ENCODE peak calls at places on chromosomes 5 and 9, in six cellular contexts. K is A549, E is GM12878, L is HepG2, Z is K562, H is endothelial cell of umbilical vein. B is an unnamed sample.

GRCh38 chr5:175572922-175573321 is 84.9 kb upstream of the HRH2 start:
- DNase-seq in K (no peak), E (no peak), L (peak), Z (no peak), H (no peak), B (no peak)

GRCh38 chr9:134640491-134641172 is 971 bp upstream of the COL5A1 start:
- DNase-seq in K (no peak), E (no peak), L (no peak), Z (no peak), H (no peak), B (no peak)

GRCh38 chr5:142810081-142810480 is 39.9 kb downstream of the ARHGAP26 start:
- DNase-seq in K (no peak), E (no peak), L (peak), Z (no peak), H (peak), B (no peak)

GRCh38 chr9:110763568-110763967 is 95.0 kb downstream of the MUSK start:
- DNase-seq in K (no peak), E (no peak), L (no peak), Z (no peak), H (no peak), B (no peak)

GRCh38 chr5:157069949-157070348 is 11.0 kb upstream of the HAVCR1 start:
- DNase-seq in K (no peak), E (no peak), L (peak), Z (no peak), H (no peak), B (no peak)

GRCh38 chr5:169299146-169299545 is 1.8 kb downstream of the SLIT3 start:
- DNase-seq in K (peak), E (no peak), L (no peak), Z (no peak), H (no peak), B (no peak)

GRCh38 chr5:113294341-113295110 is 140.3 kb downstream of the TSSK1B start:
- DNase-seq in K (peak), E (no peak), L (no peak), Z (peak), H (peak), B (peak)

GRCh38 chr5:152701305-152701704 is 296.2 kb upstream of the NMUR2 start:
- DNase-seq in K (no peak), E (no peak), L (no peak), Z (no peak), H (no peak), B (no peak)

GRCh38 chr9:81613002-81613750 is 76.2 kb downstream of the TLE1 start:
- DNase-seq in K (no peak), E (no peak), L (no peak), Z (no peak), H (peak), B (no peak)

GRCh38 chr5:180523629-180524466 is 29.7 kb downstream of the CNOT6 start:
- DNase-seq in K (no peak), E (no peak), L (no peak), Z (no peak), H (peak), B (no peak)

GRCh38 chr5:73066466-73066865 is 53.9 kb upstream of the TMEM171 start:
- DNase-seq in K (no peak), E (no peak), L (no peak), Z (no peak), H (no peak), B (no peak)

GRCh38 chr5:5103249-5103648 is 36.9 kb upstream of the ADAMTS16 start:
- DNase-seq in K (no peak), E (no peak), L (no peak), Z (no peak), H (no peak), B (no peak)

GRCh38 chr9:36623280-36623679 is 50.6 kb downstream of the MELK start:
- DNase-seq in K (no peak), E (no peak), L (no peak), Z (no peak), H (no peak), B (no peak)

GRCh38 chr5:135398160-135398854 is 724 bp downstream of the MACROH2A1 start:
- DNase-seq in K (peak), E (no peak), L (peak), Z (peak), H (peak), B (peak)

GRCh38 chr9:105911104-105911911 is 217.0 kb downstream of the TMEM38B start:
- DNase-seq in K (no peak), E (no peak), L (peak), Z (no peak), H (no peak), B (no peak)

GRCh38 chr5:369151-369939 is 47.8 kb downstream of the AHRR start:
- DNase-seq in K (no peak), E (peak), L (no peak), Z (no peak), H (no peak), B (no peak)

GRCh38 chr5:84213212-84213611 is 171.5 kb downstream of the EDIL3 start:
- DNase-seq in K (no peak), E (no peak), L (no peak), Z (no peak), H (no peak), B (no peak)

GRCh38 chr5:122653087-122654017 is 121.5 kb upstream of the SNX2 start:
- DNase-seq in K (no peak), E (no peak), L (no peak), Z (no peak), H (peak), B (no peak)

GRCh38 chr5:147472669-147473131 is 37.2 kb downstream of the DPYSL3 start:
- DNase-seq in K (no peak), E (no peak), L (no peak), Z (no peak), H (no peak), B (no peak)

GRCh38 chr5:67301285-67301904 is 104.8 kb upstream of the CD180 start:
- DNase-seq in K (no peak), E (no peak), L (no peak), Z (no peak), H (peak), B (peak)

GRCh38 chr5:9799601-9800000 is 169.4 kb upstream of the TAS2R1 start:
- DNase-seq in K (no peak), E (no peak), L (no peak), Z (no peak), H (no peak), B (no peak)

GRCh38 chr9:22208846-22209585 is 199.9 kb upstream of the CDKN2B start:
- DNase-seq in K (no peak), E (no peak), L (no peak), Z (no peak), H (no peak), B (no peak)

GRCh38 chr5:74355456-74355855 is 285.1 kb downstream of the ENC1 start:
- DNase-seq in K (no peak), E (no peak), L (no peak), Z (no peak), H (no peak), B (no peak)

GRCh38 chr5:15483348-15484090 is 16.5 kb upstream of the FBXL7 start:
- DNase-seq in K (no peak), E (no peak), L (no peak), Z (no peak), H (peak), B (no peak)

GRCh38 chr5:88929385-88929784 is 46.4 kb upstream of the MEF2C start:
- DNase-seq in K (no peak), E (no peak), L (no peak), Z (peak), H (no peak), B (no peak)

GRCh38 chr9:137281345-137282116 is 4.0 kb downstream of the TOR4A start:
- DNase-seq in K (no peak), E (no peak), L (no peak), Z (no peak), H (no peak), B (no peak)

GRCh38 chr9:123002754-123003153 is 30.7 kb upstream of the GPR21 start:
- DNase-seq in K (no peak), E (no peak), L (no peak), Z (peak), H (peak), B (no peak)

GRCh38 chr9:77015291-77016048 is 4.0 kb upstream of the FOXB2 start:
- DNase-seq in K (no peak), E (no peak), L (no peak), Z (no peak), H (no peak), B (no peak)

GRCh38 chr9:100602302-100602930 is 24.5 kb downstream of the CAVIN4 start:
- DNase-seq in K (peak), E (no peak), L (peak), Z (peak), H (peak), B (peak)

GRCh38 chr5:17218353-17219005 is 1.0 kb downstream of the BASP1 start:
- DNase-seq in K (no peak), E (no peak), L (no peak), Z (no peak), H (peak), B (peak)

GRCh38 chr5:36494028-36494427 is 112.4 kb upstream of the SLC1A3 start:
- DNase-seq in K (no peak), E (no peak), L (no peak), Z (no peak), H (no peak), B (no peak)

GRCh38 chr5:40043916-40044315 is 619.1 kb upstream of the DAB2 start:
- DNase-seq in K (no peak), E (no peak), L (no peak), Z (no peak), H (peak), B (no peak)
- TF ChIP-seq MYC in K (no peak), E (no peak), L (no peak), Z (no peak), H (no peak), B (no peak)

DNA sequence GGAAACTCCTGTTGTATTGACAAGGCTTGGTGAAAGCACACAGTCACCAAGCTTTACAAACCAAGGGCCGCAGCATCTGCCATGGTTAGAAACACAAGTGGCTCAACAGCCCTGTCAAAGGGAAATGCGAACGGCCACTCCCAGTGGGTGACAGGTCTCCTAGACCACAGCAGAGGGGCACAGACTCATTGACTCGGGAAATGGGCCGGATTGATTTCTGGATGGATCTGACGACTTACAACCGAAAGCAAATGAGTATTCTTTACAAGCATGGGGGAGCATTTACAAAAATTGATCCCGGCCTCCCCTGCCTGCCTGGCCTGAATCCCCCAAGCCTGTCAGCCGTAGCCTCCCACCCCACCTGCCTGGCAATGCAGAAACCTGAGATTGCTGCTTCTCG is 48.2 kb downstream of the ADAMTS2 start:
- DNase-seq in K (no peak), E (no peak), L (no peak), Z (no peak), H (no peak), B (no peak)
- TF ChIP-seq MYC in K (no peak), E (no peak), L (no peak), Z (no peak), H (no peak), B (no peak)

GRCh38 chr5:150398432-150399157 is 14.1 kb downstream of the CD74 start:
- DNase-seq in K (peak), E (no peak), L (no peak), Z (peak), H (no peak), B (peak)
- TF ChIP-seq MYC in K (no peak), E (no peak), L (no peak), Z (no peak), H (no peak), B (no peak)

GRCh38 chr5:54347221-54347865 is 37.0 kb upstream of the ARL15 start:
- DNase-seq in K (no peak), E (no peak), L (no peak), Z (peak), H (no peak), B (peak)
- TF ChIP-seq MYC in K (no peak), E (no peak), L (no peak), Z (no peak), H (no peak), B (no peak)

GRCh38 chr9:131639771-131640437 is 94.6 kb downstream of the PRRT1B start:
- DNase-seq in K (no peak), E (no peak), L (no peak), Z (no peak), H (no peak), B (no peak)

GRCh38 chr9:131645078-131645776 is 94.6 kb downstream of the RAPGEF1 start:
- DNase-seq in K (no peak), E (no peak), L (no peak), Z (no peak), H (no peak), B (peak)

GRCh38 chr9:131642496-131643083 is 97.3 kb downstream of the PRRT1B start:
- DNase-seq in K (no peak), E (no peak), L (no peak), Z (no peak), H (no peak), B (no peak)

GRCh38 chr9:131640438-131641181 is 95.3 kb downstream of the PRRT1B start:
- DNase-seq in K (no peak), E (no peak), L (no peak), Z (no peak), H (no peak), B (no peak)

DNA sequence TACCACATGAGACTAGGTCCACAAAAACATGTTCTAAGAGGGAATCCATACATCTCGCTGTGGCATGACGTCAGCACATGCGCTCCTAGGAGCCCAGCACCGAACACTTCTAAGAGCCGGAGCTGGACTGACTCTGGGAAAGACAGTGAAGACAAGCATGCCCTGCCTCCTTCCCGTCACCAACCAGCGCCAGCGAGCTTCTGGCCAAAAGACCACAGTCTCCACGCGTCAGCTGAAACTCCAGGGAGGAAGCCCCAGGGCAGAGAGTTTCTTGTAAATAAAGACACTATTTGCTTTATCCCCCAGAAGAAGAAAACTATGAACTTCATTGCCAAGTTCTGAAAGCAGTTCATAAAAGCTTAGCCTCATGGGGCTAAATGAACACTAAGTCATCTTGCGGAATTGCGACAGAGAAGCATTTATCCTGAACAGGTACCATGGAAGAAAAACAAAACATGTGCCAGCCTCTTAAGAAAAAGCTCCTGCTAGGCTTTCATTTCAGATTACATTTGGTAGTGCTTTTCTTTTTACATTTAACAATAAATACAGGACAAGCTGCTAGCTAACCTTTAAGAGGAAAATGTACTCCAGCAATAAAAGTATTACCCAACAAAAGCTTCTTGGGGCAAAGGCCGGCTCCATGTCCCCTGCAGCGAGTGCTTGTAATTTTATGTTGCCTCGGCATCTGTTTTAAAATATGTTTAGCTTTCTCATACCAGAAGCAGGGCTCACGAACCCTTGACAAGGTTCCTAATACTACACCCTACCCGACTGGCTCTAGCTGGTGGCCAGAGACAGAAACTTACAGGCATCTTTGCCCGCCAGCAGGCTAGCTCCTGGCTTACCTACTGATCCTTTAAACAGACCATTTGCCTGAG is 96.5 kb downstream of the PRRT1B start:
- DNase-seq in K (no peak), E (no peak), L (no peak), Z (no peak), H (no peak), B (no peak)
- TF ChIP-seq MYC in K (no peak), E (no peak), L (no peak), Z (no peak), H (no peak), B (no peak)

GRCh38 chr5:103232393-103232999 is 26.1 kb upstream of the MACIR start:
- DNase-seq in K (peak), E (no peak), L (peak), Z (peak), H (peak), B (peak)
- TF ChIP-seq MYC in K (no peak), E (no peak), L (no peak), Z (no peak), H (no peak), B (no peak)

DNA sequence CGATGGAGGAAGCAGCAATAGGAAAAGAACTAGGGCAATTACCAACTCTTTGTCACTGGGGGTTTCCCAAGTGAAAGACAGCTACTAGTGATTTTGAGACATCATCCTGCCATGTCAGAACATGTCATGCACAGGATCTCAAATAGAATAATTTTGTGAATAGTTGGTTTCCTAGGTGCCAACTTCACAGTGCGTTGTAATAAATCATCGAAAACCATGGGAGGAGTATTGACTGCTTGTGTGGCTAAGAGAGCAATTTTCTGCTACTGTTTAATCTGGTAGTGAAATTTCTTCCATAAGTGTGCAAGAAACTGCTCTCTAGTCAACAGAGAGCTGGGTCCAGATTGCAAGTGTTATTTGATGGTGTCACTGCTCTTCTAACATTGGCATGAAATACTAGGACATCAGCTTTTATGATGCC is 168.6 kb downstream of the NNT start:
- DNase-seq in K (no peak), E (no peak), L (no peak), Z (no peak), H (no peak), B (no peak)
- TF ChIP-seq MYC in K (no peak), E (no peak), L (no peak), Z (no peak), H (no peak), B (no peak)

GRCh38 chr9:13520069-13520468 is 240.6 kb upstream of the MPDZ start:
- DNase-seq in K (no peak), E (no peak), L (no peak), Z (no peak), H (no peak), B (no peak)

GRCh38 chr9:13529321-13530104 is 250.0 kb upstream of the MPDZ start:
- DNase-seq in K (no peak), E (no peak), L (no peak), Z (no peak), H (no peak), B (no peak)

GRCh38 chr9:13524245-13524644 is 244.8 kb upstream of the MPDZ start:
- DNase-seq in K (no peak), E (no peak), L (no peak), Z (no peak), H (no peak), B (no peak)
- TF ChIP-seq MYC in K (no peak), E (no peak), L (no peak), Z (no peak), H (no peak), B (no peak)

GRCh38 chr9:91837982-91838731 is 111.9 kb downstream of the ROR2 start:
- DNase-seq in K (peak), E (no peak), L (no peak), Z (peak), H (no peak), B (no peak)
- TF ChIP-seq MYC in K (no peak), E (no peak), L (no peak), Z (no peak), H (no peak), B (no peak)

GRCh38 chr9:126973651-126974529 is 59.3 kb downstream of the RALGPS1 start:
- DNase-seq in K (no peak), E (peak), L (no peak), Z (no peak), H (no peak), B (no peak)
- TF ChIP-seq MYC in K (no peak), E (no peak), L (no peak), Z (no peak), H (no peak), B (no peak)

B was measured in NB4.